ENCODE peak calls at places on chromosomes 11 and 22, in eight cellular contexts. X, P, J, F, T, R, D and W are unnamed samples. For H3K9me3, the result is how much of the 10 kb centered on the place peaks cover.

GRCh38 chr11:6568191-6568918 is 35.1 kb downstream of the RRP8 start:
- DNase-seq in X (peak), P (no peak), J (peak), F (no peak), T (no peak), R (no peak), D (no peak), W (no peak)

GRCh38 chr22:23675502-23676415 is 15.1 kb upstream of the RGL4 start:
- DNase-seq in X (no peak), P (no peak), J (peak), F (no peak), T (no peak), R (no peak), D (no peak), W (no peak)

GRCh38 chr11:279966-280761 is 2.0 kb downstream of the NLRP6 start:
- DNase-seq in X (peak), P (peak), J (peak), F (no peak), T (peak), R (no peak), D (no peak), W (no peak)

GRCh38 chr11:61058583-61059259 is 43.6 kb upstream of the CD5 start:
- DNase-seq in X (no peak), P (no peak), J (no peak), F (no peak), T (no peak), R (no peak), D (no peak), W (no peak)

GRCh38 chr22:27557554-27558060 is 243.9 kb downstream of the MN1 start:
- DNase-seq in X (no peak), P (no peak), J (no peak), F (no peak), T (no peak), R (no peak), D (no peak), W (no peak)

GRCh38 chr22:32533265-32534068 is 58.9 kb downstream of the FBXO7 start:
- DNase-seq in X (no peak), P (no peak), J (no peak), F (no peak), T (no peak), R (no peak), D (no peak), W (no peak)

GRCh38 chr11:23151819-23152218 is 291.5 kb upstream of the CCDC179 start:
- DNase-seq in X (no peak), P (no peak), J (no peak), F (no peak), T (no peak), R (no peak), D (no peak), W (no peak)

GRCh38 chr11:74037309-74037708 is 28.4 kb upstream of the UCP3 start:
- DNase-seq in X (no peak), P (no peak), J (no peak), F (no peak), T (no peak), R (no peak), D (no peak), W (no peak)

GRCh38 chr11:103007521-103007920 is 52.0 kb upstream of the MMP13 start:
- DNase-seq in X (no peak), P (no peak), J (no peak), F (no peak), T (no peak), R (no peak), D (no peak), W (no peak)

GRCh38 chr22:25908755-25909154 is 166.8 kb downstream of the MYO18B start:
- DNase-seq in X (no peak), P (no peak), J (no peak), F (no peak), T (no peak), R (no peak), D (no peak), W (no peak)

GRCh38 chr11:18676803-18677202 is 21.8 kb upstream of the TMEM86A start:
- DNase-seq in X (no peak), P (no peak), J (no peak), F (no peak), T (no peak), R (no peak), D (no peak), W (no peak)

GRCh38 chr11:26677566-26677965 is 44.3 kb downstream of the SLC5A12 start:
- DNase-seq in X (no peak), P (no peak), J (no peak), F (no peak), T (no peak), R (no peak), D (no peak), W (no peak)

GRCh38 chr11:134398644-134399292 is 13.3 kb downstream of the B3GAT1 start:
- DNase-seq in X (no peak), P (no peak), J (no peak), F (no peak), T (no peak), R (no peak), D (no peak), W (no peak)

GRCh38 chr22:46823654-46824053 is 61.2 kb downstream of the TBC1D22A start:
- DNase-seq in X (no peak), P (no peak), J (no peak), F (no peak), T (no peak), R (no peak), D (no peak), W (no peak)

GRCh38 chr11:11251394-11251970 is 101.6 kb downstream of the CSNK2A3 start:
- DNase-seq in X (no peak), P (no peak), J (no peak), F (no peak), T (no peak), R (no peak), D (no peak), W (no peak)

GRCh38 chr11:72969894-72970335 is 155.7 kb downstream of the ATG16L2 start:
- DNase-seq in X (no peak), P (no peak), J (no peak), F (no peak), T (peak), R (no peak), D (no peak), W (no peak)

GRCh38 chr11:88353835-88354496 is 16.4 kb upstream of the CTSC start:
- DNase-seq in X (no peak), P (no peak), J (no peak), F (no peak), T (no peak), R (no peak), D (no peak), W (no peak)

GRCh38 chr11:33642461-33643166 is 58.0 kb downstream of the C11orf91 start:
- DNase-seq in X (no peak), P (no peak), J (no peak), F (no peak), T (no peak), R (no peak), D (no peak), W (no peak)

GRCh38 chr11:124807201-124807600 is 7.0 kb upstream of the MSANTD2 start:
- DNase-seq in X (no peak), P (no peak), J (no peak), F (no peak), T (no peak), R (no peak), D (no peak), W (no peak)

GRCh38 chr11:121210445-121210970 is 82.1 kb upstream of the SC5D start:
- DNase-seq in X (no peak), P (no peak), J (no peak), F (no peak), T (no peak), R (no peak), D (no peak), W (no peak)

GRCh38 chr11:75193711-75194110 is 42.8 kb downstream of the SLCO2B1 start:
- DNase-seq in X (no peak), P (no peak), J (no peak), F (no peak), T (no peak), R (no peak), D (no peak), W (no peak)

GRCh38 chr11:2708757-2709281 is 9.0 kb upstream of the KCNQ1OT1 start:
- DNase-seq in X (no peak), P (no peak), J (no peak), F (no peak), T (no peak), R (no peak), D (no peak), W (no peak)

GRCh38 chr11:114433376-114433775 is 5.9 kb upstream of the REXO2 start:
- DNase-seq in X (no peak), P (no peak), J (no peak), F (no peak), T (no peak), R (no peak), D (no peak), W (no peak)

GRCh38 chr11:127493330-127493729 is 492.8 kb upstream of the KIRREL3 start:
- DNase-seq in X (peak), P (no peak), J (no peak), F (no peak), T (no peak), R (no peak), D (no peak), W (no peak)

GRCh38 chr11:58629857-58630256 is 7.4 kb downstream of the CNTF start:
- DNase-seq in X (peak), P (no peak), J (no peak), F (peak), T (peak), R (no peak), D (no peak), W (no peak)

GRCh38 chr22:31346255-31346732 is at the start of gene PATZ1:
- DNase-seq in X (peak), P (peak), J (peak), F (peak), T (peak), R (peak), D (peak), W (peak)

GRCh38 chr11:26649884-26650283 is 72.0 kb downstream of the SLC5A12 start:
- DNase-seq in X (peak), P (no peak), J (peak), F (peak), T (no peak), R (peak), D (peak), W (no peak)

GRCh38 chr11:108559340-108559739 is 34.2 kb downstream of the EXPH5 start:
- DNase-seq in X (no peak), P (no peak), J (no peak), F (no peak), T (peak), R (no peak), D (no peak), W (peak)

GRCh38 chr11:73265278-73265810 is 6.8 kb upstream of the P2RY6 start:
- DNase-seq in X (no peak), P (no peak), J (no peak), F (no peak), T (no peak), R (no peak), D (no peak), W (no peak)

GRCh38 chr11:64331569-64332371 is 8.2 kb upstream of the CCDC88B start:
- DNase-seq in X (peak), P (peak), J (peak), F (peak), T (peak), R (peak), D (no peak), W (peak)

GRCh38 chr11:8720376-8720775 is 37.8 kb downstream of the RPL27A start:
- DNase-seq in X (no peak), P (no peak), J (no peak), F (no peak), T (no peak), R (no peak), D (no peak), W (no peak)

GRCh38 chr11:134442246-134442645 is 30.2 kb upstream of the B3GAT1 start:
- DNase-seq in X (no peak), P (no peak), J (no peak), F (no peak), T (no peak), R (no peak), D (no peak), W (no peak)

GRCh38 chr11:61918251-61919112 is 1.1 kb upstream of the RAB3IL1 start:
- DNase-seq in X (no peak), P (no peak), J (no peak), F (no peak), T (no peak), R (no peak), D (no peak), W (no peak)

GRCh38 chr22:49620003-49620556 is 207.6 kb downstream of the BRD1 start:
- DNase-seq in X (no peak), P (peak), J (no peak), F (no peak), T (no peak), R (no peak), D (no peak), W (no peak)
- H3K9me3 ChIP-seq in X (under half), P (under half), J (under half), F (under half), T (under half), R (under half), D (under half), W (under half)

GRCh38 chr11:115802641-115803040 is 298.4 kb upstream of the CADM1 start:
- DNase-seq in X (no peak), P (no peak), J (no peak), F (no peak), T (no peak), R (no peak), D (no peak), W (no peak)
- H3K9me3 ChIP-seq in X (under half), P (under half), J (under half), F (under half), T (under half), R (under half), D (under half), W (under half)

DNA sequence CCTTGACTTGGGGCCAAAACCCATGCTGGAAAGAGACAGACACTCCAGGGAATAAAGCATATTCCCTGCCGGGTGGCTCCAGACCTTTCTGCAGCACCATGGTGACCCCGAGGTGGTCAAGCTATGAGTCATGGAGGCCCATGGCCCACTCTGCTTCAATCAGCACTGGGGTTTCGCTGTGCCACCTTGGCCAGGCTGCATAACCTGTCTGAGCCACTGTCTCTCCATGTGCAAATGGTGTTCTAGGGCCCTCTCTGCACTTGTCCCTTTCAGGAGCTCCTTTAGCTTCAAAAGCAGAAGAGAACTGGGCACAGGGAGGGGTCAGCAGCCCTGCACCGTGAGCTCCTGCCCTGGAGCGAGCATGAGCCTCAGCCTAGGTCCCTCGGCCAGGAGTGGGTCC is 410.1 kb downstream of the SHANK2 start:
- DNase-seq in X (no peak), P (no peak), J (no peak), F (no peak), T (no peak), R (no peak), D (no peak), W (no peak)
- H3K9me3 ChIP-seq in X (under half), P (under half), J (under half), F (under half), T (under half), R (under half), D (under half), W (under half)

DNA sequence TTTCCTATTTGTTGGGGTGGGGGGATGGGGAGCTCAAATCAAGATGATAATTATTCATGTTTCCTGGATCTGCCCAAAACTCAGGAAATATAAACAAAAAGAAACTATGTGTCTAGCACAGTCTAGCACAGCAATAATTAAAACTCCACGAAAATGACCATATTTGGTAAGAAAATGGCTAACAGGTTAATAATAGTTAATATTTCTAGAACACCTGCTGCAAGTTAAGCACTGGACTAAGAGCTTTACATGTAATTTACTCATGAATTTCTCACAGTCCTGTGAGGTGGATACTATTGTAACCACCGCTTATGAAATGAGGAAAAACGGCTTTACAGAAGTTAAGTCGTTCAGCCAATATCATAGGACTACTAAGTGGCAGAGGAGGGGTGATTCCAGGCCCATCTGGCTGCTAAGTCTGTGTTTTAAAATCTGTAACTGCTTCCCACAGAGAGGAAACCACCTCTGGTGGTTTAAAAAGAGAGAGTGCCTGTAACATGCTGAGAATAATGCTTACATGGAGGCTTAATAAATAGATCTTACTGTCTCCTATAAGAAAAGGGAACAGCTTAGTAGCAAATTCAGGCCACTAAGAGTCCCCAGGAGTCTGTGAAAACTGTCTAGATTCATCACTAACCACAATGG is 11.0 kb upstream of the AMOTL1 start:
- DNase-seq in X (no peak), P (no peak), J (no peak), F (no peak), T (no peak), R (no peak), D (no peak), W (no peak)
- H3K9me3 ChIP-seq in X (under half), P (under half), J (under half), F (under half), T (under half), R (under half), D (under half), W (under half)

GRCh38 chr22:49213731-49214352 is 613.8 kb downstream of the BRD1 start:
- DNase-seq in X (no peak), P (no peak), J (no peak), F (no peak), T (no peak), R (no peak), D (no peak), W (no peak)

GRCh38 chr22:49215840-49216239 is 611.8 kb downstream of the BRD1 start:
- DNase-seq in X (no peak), P (no peak), J (no peak), F (no peak), T (no peak), R (no peak), D (no peak), W (no peak)

GRCh38 chr22:49212466-49212865 is 615.2 kb downstream of the BRD1 start:
- DNase-seq in X (no peak), P (no peak), J (no peak), F (no peak), T (no peak), R (no peak), D (no peak), W (no peak)

GRCh38 chr22:49216579-49216978 is 611.1 kb downstream of the BRD1 start:
- DNase-seq in X (no peak), P (no peak), J (no peak), F (no peak), T (no peak), R (no peak), D (no peak), W (no peak)

GRCh38 chr22:49214976-49215375 is 612.7 kb downstream of the BRD1 start:
- DNase-seq in X (no peak), P (no peak), J (no peak), F (no peak), T (no peak), R (no peak), D (no peak), W (no peak)
- H3K9me3 ChIP-seq in X (under half), P (under half), J (under half), F (under half), T (under half), R (under half), D (under half), W (under half)